ENCODE peak calls at places on chromosomes 6 and 20, in seven cellular contexts. J is cardiac septum; W is T-cell; X is activated CD4-positive, alpha-beta T cell treated with anti-CD3 and anti-CD28 coated beads for 24 hours; B is Calu3; V is RKO; E is T follicular helper cell. I is an unnamed sample.

GRCh38 chr20:52888096-52888495 is 84.1 kb upstream of the TSHZ2 start:
- DNase-seq in J (no peak), W (no peak), X (no peak), B (no peak), V (no peak), E (no peak), I (no peak)

GRCh38 chr20:36988494-36988966 is 37.0 kb upstream of the SAMHD1 start:
- DNase-seq in J (no peak), W (peak; percentile 41), X (no peak), B (no peak), V (peak; percentile 56), E (peak; percentile 24), I (no peak)

GRCh38 chr20:55782861-55783260 is 222.5 kb downstream of the CBLN4 start:
- DNase-seq in J (no peak), W (no peak), X (no peak), B (no peak), V (no peak), E (no peak), I (no peak)

GRCh38 chr6:121135425-121135824 is 198.9 kb downstream of the TBC1D32 start:
- DNase-seq in J (no peak), W (no peak), X (no peak), B (no peak), V (no peak), E (no peak), I (no peak)

GRCh38 chr6:100160913-100161312 is 166.9 kb upstream of the MCHR2 start:
- DNase-seq in J (no peak), W (no peak), X (no peak), B (no peak), V (no peak), E (no peak), I (no peak)

GRCh38 chr6:26420607-26421235 is 18.6 kb downstream of the BTN3A1 start:
- DNase-seq in J (no peak), W (peak; percentile 14), X (no peak), B (peak; percentile 47), V (peak; percentile 57), E (no peak), I (no peak)

GRCh38 chr6:15299430-15300131 is 53.7 kb downstream of the JARID2 start:
- DNase-seq in J (peak; percentile 80), W (peak; percentile 37), X (no peak), B (no peak), V (no peak), E (no peak), I (peak; percentile 70)

GRCh38 chr6:44076366-44077200 is 50.7 kb downstream of the MRPL14 start:
- DNase-seq in J (no peak), W (no peak), X (no peak), B (peak; percentile 77), V (no peak), E (no peak), I (peak; percentile 76)

GRCh38 chr6:163355471-163355991 is 59.0 kb upstream of the QKI start:
- DNase-seq in J (peak; percentile 88), W (no peak), X (no peak), B (peak; percentile 11), V (no peak), E (no peak), I (peak; percentile 82)

GRCh38 chr6:24117016-24117415 is 9.0 kb upstream of the NRSN1 start:
- DNase-seq in J (no peak), W (no peak), X (no peak), B (no peak), V (peak; percentile 65), E (no peak), I (no peak)

GRCh38 chr6:170277893-170278742 is 12.8 kb downstream of the DLL1 start:
- DNase-seq in J (peak; percentile 73), W (no peak), X (no peak), B (no peak), V (no peak), E (no peak), I (peak; percentile 12)

GRCh38 chr20:24875078-24875477 is 74.0 kb upstream of the CST7 start:
- DNase-seq in J (no peak), W (no peak), X (no peak), B (no peak), V (no peak), E (no peak), I (peak; percentile 53)

GRCh38 chr6:133079901-133080300 is 161.3 kb upstream of the EYA4 start:
- DNase-seq in J (no peak), W (no peak), X (no peak), B (no peak), V (no peak), E (no peak), I (no peak)

GRCh38 chr20:43665466-43666176 is 1.3 kb upstream of the MYBL2 start:
- DNase-seq in J (no peak), W (no peak), X (no peak), B (no peak), V (no peak), E (no peak), I (no peak)

GRCh38 chr20:44754554-44754953 is 8.9 kb downstream of the KCNK15 start:
- DNase-seq in J (no peak), W (no peak), X (no peak), B (no peak), V (no peak), E (no peak), I (no peak)

GRCh38 chr6:55694148-55694547 is 115.2 kb upstream of the HMGCLL1 start:
- DNase-seq in J (no peak), W (no peak), X (no peak), B (peak; percentile 32), V (no peak), E (no peak), I (no peak)

GRCh38 chr6:3627501-3627900 is 124.0 kb downstream of the PXDC1 start:
- DNase-seq in J (peak; percentile 31), W (no peak), X (no peak), B (no peak), V (no peak), E (no peak), I (no peak)

GRCh38 chr6:137861550-137862337 is 5.3 kb upstream of the TNFAIP3 start:
- DNase-seq in J (no peak), W (no peak), X (no peak), B (no peak), V (no peak), E (no peak), I (no peak)

GRCh38 chr20:60365063-60365640 is 406.9 kb downstream of the CDH26 start:
- DNase-seq in J (no peak), W (no peak), X (no peak), B (peak; percentile 11), V (no peak), E (no peak), I (no peak)

GRCh38 chr6:46904117-46904516 is 17.6 kb downstream of the ADGRF5 start:
- DNase-seq in J (no peak), W (no peak), X (no peak), B (no peak), V (no peak), E (no peak), I (no peak)

GRCh38 chr20:31472395-31473330 is 2.3 kb downstream of the DEFB124 start:
- DNase-seq in J (no peak), W (no peak), X (no peak), B (no peak), V (no peak), E (no peak), I (no peak)

GRCh38 chr20:12913781-12914443 is 94.9 kb upstream of the SPTLC3 start:
- DNase-seq in J (no peak), W (no peak), X (no peak), B (no peak), V (no peak), E (no peak), I (no peak)

GRCh38 chr20:37360515-37361115 is 14.7 kb downstream of the SRC start:
- DNase-seq in J (no peak), W (no peak), X (no peak), B (no peak), V (no peak), E (no peak), I (peak; percentile 32)

GRCh38 chr6:137799950-137800568 is 67.0 kb upstream of the TNFAIP3 start:
- DNase-seq in J (no peak), W (peak; percentile 78), X (peak; percentile 64), B (peak; percentile 41), V (peak; percentile 64), E (peak; percentile 59), I (no peak)

GRCh38 chr6:107489636-107490567 is at the start of gene SOBP:
- DNase-seq in J (peak; percentile 84), W (peak; percentile 3), X (no peak), B (peak; percentile 41), V (peak; percentile 74), E (no peak), I (peak; percentile 89)

GRCh38 chr6:145214570-145214969 is 520.8 kb downstream of the EPM2A start:
- DNase-seq in J (no peak), W (no peak), X (no peak), B (peak; percentile 8), V (peak; percentile 35), E (no peak), I (no peak)

I was measured in sigmoid colon.